ENCODE peak calls at places on chromosomes 13 and 19, in six cellular contexts. V is K562, H is adrenal gland, J is heart left ventricle, L is NB4, R is transverse colon. S is an unnamed sample.

GRCh38 chr13:99572131-99572530 is 70.9 kb downstream of the TM9SF2 start:
- DNase-seq in V (no peak), H (no peak), J (no peak), L (no peak), R (no peak), S (no peak)

GRCh38 chr19:42412661-42413076 is 14.5 kb downstream of the LIPE start:
- DNase-seq in V (no peak), H (no peak), J (peak), L (no peak), R (no peak), S (no peak)

GRCh38 chr13:32383836-32384618 is 43.9 kb downstream of the N4BP2L1 start:
- DNase-seq in V (no peak), H (no peak), J (no peak), L (no peak), R (no peak), S (no peak)

GRCh38 chr13:108895220-108895704 is 265.9 kb downstream of the MYO16 start:
- DNase-seq in V (no peak), H (no peak), J (no peak), L (peak), R (no peak), S (peak)

GRCh38 chr19:41218615-41219507 is at the start of gene AXL:
- DNase-seq in V (peak), H (peak), J (peak), L (no peak), R (peak), S (no peak)

GRCh38 chr19:18419195-18419698 is at the start of gene SSBP4:
- DNase-seq in V (peak), H (peak), J (peak), L (peak), R (peak), S (peak)

GRCh38 chr13:29527511-29527910 is 68.0 kb downstream of the SLC7A1 start:
- DNase-seq in V (no peak), H (no peak), J (no peak), L (no peak), R (no peak), S (no peak)

GRCh38 chr13:63435668-63436275 is 2020.1 kb upstream of the PCDH20 start:
- DNase-seq in V (no peak), H (no peak), J (no peak), L (peak), R (no peak), S (no peak)

GRCh38 chr13:87777395-87777794 is 106.2 kb downstream of the SLITRK5 start:
- DNase-seq in V (no peak), H (no peak), J (no peak), L (no peak), R (no peak), S (no peak)

GRCh38 chr19:18109731-18110671 is 12.4 kb downstream of the MAST3 start:
- DNase-seq in V (peak), H (peak), J (peak), L (peak), R (peak), S (peak)

GRCh38 chr19:13849277-13849676 is 27.7 kb upstream of the NANOS3 start:
- DNase-seq in V (no peak), H (peak), J (no peak), L (no peak), R (no peak), S (no peak)

GRCh38 chr19:42052241-42052863 is 17.7 kb downstream of the GRIK5 start:
- DNase-seq in V (no peak), H (no peak), J (no peak), L (no peak), R (no peak), S (no peak)

GRCh38 chr13:52128714-52129700 is at the start of gene NEK5:
- DNase-seq in V (peak), H (peak), J (peak), L (peak), R (peak), S (peak)

GRCh38 chr19:15937771-15938170 is 3.4 kb upstream of the CYP4F11 start:
- DNase-seq in V (no peak), H (no peak), J (no peak), L (no peak), R (no peak), S (no peak)

GRCh38 chr13:95698047-95698749 is 21.3 kb downstream of the DNAJC3 start:
- DNase-seq in V (peak), H (no peak), J (no peak), L (no peak), R (no peak), S (no peak)

GRCh38 chr13:33057019-33057785 is 41.0 kb downstream of the KL start:
- DNase-seq in V (no peak), H (no peak), J (no peak), L (peak), R (no peak), S (peak)

GRCh38 chr19:46924874-46925547 is 64.2 kb downstream of the ARHGAP35 start:
- DNase-seq in V (peak), H (no peak), J (no peak), L (no peak), R (peak), S (no peak)

DNA sequence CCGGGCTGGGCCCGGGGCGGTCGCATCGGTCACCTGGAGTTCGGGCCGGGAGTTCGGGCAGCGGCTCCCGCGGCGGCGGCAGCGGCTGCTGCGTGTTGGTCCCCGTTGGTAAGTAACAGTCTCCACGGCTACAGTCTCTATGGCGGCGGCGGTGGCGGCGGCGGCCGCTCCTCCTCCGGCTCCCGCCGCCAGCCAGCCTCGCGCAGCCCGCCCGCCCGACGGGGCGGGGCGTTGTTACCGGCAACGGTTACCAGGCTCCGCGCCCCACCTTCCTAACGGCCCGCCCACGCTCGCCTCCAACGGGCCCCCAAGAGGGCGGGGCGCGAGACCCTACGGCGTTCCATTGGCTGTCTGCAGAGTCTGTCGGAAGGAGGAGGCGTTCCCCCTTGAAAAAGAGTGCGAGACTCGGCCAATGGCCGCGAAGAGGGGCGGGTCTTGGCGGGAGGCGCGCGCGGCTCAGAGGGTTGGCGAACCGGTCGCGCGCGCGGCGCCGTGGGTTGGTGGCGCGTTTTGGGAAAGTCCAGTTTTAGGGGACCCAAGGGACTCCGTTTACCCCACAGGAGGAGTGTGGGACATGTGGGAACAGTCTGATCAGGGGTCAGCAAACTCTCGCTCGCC is at the start of gene RFX2:
- DNase-seq in V (peak), H (peak), J (peak), L (peak), R (peak), S (peak)
- TF ChIP-seq POLR2A in V (peak), H (no peak), J (peak), L (peak), R (peak), S (peak)

GRCh38 chr13:98476538-98476966 is 100.4 kb downstream of the STK24 start:
- DNase-seq in V (peak), H (no peak), J (peak), L (peak), R (peak), S (peak)
- TF ChIP-seq POLR2A in V (no peak), H (no peak), J (no peak), L (no peak), R (no peak), S (no peak)

DNA sequence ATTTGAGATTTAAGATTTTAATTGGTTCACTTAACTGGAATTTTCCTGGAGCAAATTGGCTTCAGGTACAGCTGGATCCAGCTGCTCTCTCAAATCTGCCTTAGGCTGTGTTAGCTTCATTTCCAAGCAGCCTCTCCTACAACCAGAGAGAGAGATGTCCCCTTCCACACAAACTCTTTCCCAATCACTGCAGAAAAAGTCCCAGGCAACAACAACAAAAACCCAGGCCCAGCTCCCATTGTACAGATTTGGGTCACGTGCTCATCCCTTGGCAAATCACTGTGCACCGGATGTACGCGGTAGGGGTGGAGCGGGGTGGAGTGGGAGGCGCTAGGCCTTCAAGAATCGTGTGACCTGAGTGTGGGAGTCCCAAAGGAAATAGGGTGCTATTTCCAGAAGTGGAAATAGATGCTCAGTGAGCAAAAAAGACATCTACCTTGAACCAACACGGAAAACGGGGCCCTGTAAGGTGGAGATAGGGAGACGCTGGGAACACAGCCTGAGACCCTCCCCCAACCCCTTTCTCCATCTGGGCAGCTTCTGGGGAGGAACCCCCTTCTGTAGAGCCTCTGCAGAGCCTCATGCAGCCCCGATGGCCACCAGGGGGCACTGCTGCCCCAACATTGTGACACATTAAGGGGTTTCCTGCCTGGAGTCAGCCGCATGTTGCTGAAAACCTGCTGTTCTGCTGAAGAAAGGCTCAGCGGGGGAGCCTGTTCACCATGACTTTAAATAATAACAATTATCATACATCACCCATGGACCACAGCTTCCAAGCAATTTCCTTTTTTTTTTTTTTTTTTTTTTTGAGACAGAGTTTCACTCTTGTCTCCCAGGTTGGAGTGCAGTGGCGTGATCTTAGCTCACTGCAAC is 25.4 kb downstream of the HPN start:
- DNase-seq in V (peak), H (peak), J (peak), L (peak), R (peak), S (peak)
- TF ChIP-seq POLR2A in V (no peak), H (no peak), J (no peak), L (no peak), R (no peak), S (no peak)

GRCh38 chr19:53394522-53394973 is 401 bp upstream of the ZNF765 start:
- DNase-seq in V (no peak), H (peak), J (peak), L (peak), R (peak), S (no peak)

GRCh38 chr19:53389591-53390377 is 5.2 kb upstream of the ZNF765 start:
- DNase-seq in V (peak), H (no peak), J (no peak), L (no peak), R (no peak), S (no peak)

GRCh38 chr19:53394974-53395839 is at the start of gene ZNF765:
- DNase-seq in V (peak), H (peak), J (peak), L (peak), R (peak), S (peak)
- TF ChIP-seq POLR2A in V (peak), H (no peak), J (peak), L (peak), R (peak), S (peak)

GRCh38 chr19:37466798-37467607 is at the start of gene ZNF569:
- DNase-seq in V (peak), H (peak), J (peak), L (peak), R (peak), S (peak)
- TF ChIP-seq POLR2A in V (peak), H (no peak), J (peak), L (peak), R (peak), S (peak)

GRCh38 chr19:57410748-57411671 is at the start of gene ZNF17:
- DNase-seq in V (peak), H (peak), J (peak), L (peak), R (peak), S (peak)
- TF ChIP-seq POLR2A in V (peak), H (no peak), J (peak), L (peak), R (peak), S (peak)

S was measured in erythroblast.